ENCODE peak calls at places on chromosomes 5 and 9, in nine cellular contexts. J is T-helper 9 cell; Q is natural killer cell treated with Interleukin-12 subunit alpha and Interleukin-12 subunit beta and Interleukin-15 and Interleukin-18, amount 100 ng/mL, for 72 hours; R is RPMI7951; M is mesothelial cell of epicardium; I is chondrocyte; F is activated naive CD8-positive, alpha-beta T cell treated with anti-CD3 and anti-CD28 coated beads, Interleukin-2, amount 50 U/mL, for 24 hours; S is AG04449; D is stimulated activated CD4-positive, alpha-beta T cell treated with anti-CD3 and anti-CD28 coated beads, Interleukin-2, amount 100 ng/mL, for 24 hours. P is an unnamed sample.

GRCh38 chr5:31232273-31232888 is 38.9 kb downstream of the CDH6 start:
- DNase-seq in I (no peak), Q (no peak), R (peak), D (no peak), F (no peak), M (no peak), J (no peak), S (peak), P (no peak)

GRCh38 chr9:76599970-76600369 is 141.0 kb downstream of the GCNT1 start:
- DNase-seq in D (no peak), M (no peak), I (no peak), J (no peak), S (no peak), Q (no peak), R (no peak), F (no peak), P (no peak)

GRCh38 chr9:28396058-28396457 is 822.8 kb upstream of the C9orf72 start:
- DNase-seq in D (no peak), S (no peak), I (no peak), M (no peak), F (no peak), R (no peak), J (no peak), Q (no peak), P (no peak)

GRCh38 chr5:30878751-30879150 is 314.7 kb upstream of the CDH6 start:
- DNase-seq in F (no peak), Q (no peak), I (no peak), S (no peak), J (no peak), D (no peak), R (no peak), M (no peak), P (no peak)

GRCh38 chr5:113005454-113005853 is 28.9 kb downstream of the DCP2 start:
- DNase-seq in F (no peak), D (no peak), I (no peak), J (no peak), R (no peak), Q (no peak), M (no peak), S (no peak), P (no peak)

GRCh38 chr5:128630078-128630575 is 92.1 kb upstream of the FBN2 start:
- DNase-seq in I (no peak), D (no peak), S (no peak), Q (no peak), J (no peak), F (no peak), R (no peak), M (no peak), P (no peak)

GRCh38 chr9:129077236-129077635 is 3.7 kb upstream of the DOLPP1 start:
- DNase-seq in S (no peak), J (no peak), I (no peak), F (no peak), Q (no peak), M (no peak), R (no peak), D (no peak), P (no peak)

GRCh38 chr5:35859101-35859661 is 2.5 kb downstream of the IL7R start:
- DNase-seq in Q (no peak), F (no peak), S (no peak), M (no peak), D (no peak), J (no peak), R (peak), I (no peak), P (peak)

GRCh38 chr5:104914536-104915070 is 1352.0 kb upstream of the NUDT12 start:
- DNase-seq in S (no peak), D (no peak), Q (no peak), R (no peak), M (no peak), I (no peak), F (no peak), J (no peak), P (no peak)

GRCh38 chr5:56172225-56172624 is 60.9 kb downstream of the ANKRD55 start:
- DNase-seq in D (no peak), F (no peak), I (no peak), M (no peak), S (peak), Q (no peak), R (no peak), J (no peak), P (no peak)

GRCh38 chr9:110996436-110997224 is 41.6 kb downstream of the LPAR1 start:
- DNase-seq in I (no peak), D (no peak), F (no peak), R (peak), J (no peak), Q (no peak), S (peak), M (no peak), P (no peak)

GRCh38 chr5:61023131-61023530 is 78.1 kb downstream of the NDUFAF2 start:
- DNase-seq in D (no peak), F (no peak), J (no peak), I (no peak), M (no peak), S (peak), R (peak), Q (no peak), P (no peak)

GRCh38 chr5:131277875-131278795 is 14.3 kb downstream of the CDC42SE2 start:
- DNase-seq in D (no peak), M (no peak), F (no peak), R (peak), I (no peak), J (no peak), Q (no peak), S (no peak), P (no peak)

GRCh38 chr5:154352960-154353548 is 92.7 kb upstream of the SAP30L start:
- DNase-seq in J (no peak), D (no peak), Q (no peak), F (no peak), I (no peak), S (no peak), R (no peak), M (no peak), P (no peak)

GRCh38 chr5:53095931-53096525 is 13.5 kb downstream of the MOCS2 start:
- DNase-seq in S (no peak), F (peak), M (peak), R (peak), J (peak), D (peak), I (no peak), Q (peak), P (peak)

GRCh38 chr5:158770506-158770905 is 329.2 kb downstream of the EBF1 start:
- DNase-seq in J (no peak), M (no peak), D (no peak), R (no peak), Q (no peak), F (no peak), I (no peak), S (no peak), P (no peak)

GRCh38 chr5:77129386-77129785 is 42.3 kb upstream of the ZBED3 start:
- DNase-seq in S (no peak), Q (no peak), J (no peak), R (peak), F (peak), I (no peak), M (peak), D (peak), P (no peak)

GRCh38 chr5:132422720-132423442 is 53.4 kb downstream of the SLC22A5 start:
- DNase-seq in S (no peak), F (no peak), Q (no peak), M (no peak), J (no peak), I (no peak), D (no peak), R (peak), P (no peak)

GRCh38 chr5:134101686-134102439 is 12.6 kb upstream of the TCF7 start:
- DNase-seq in J (peak), Q (peak), M (peak), S (no peak), I (no peak), R (peak), F (peak), D (peak), P (peak)

GRCh38 chr5:93599427-93600146 is 16.6 kb downstream of the NR2F1 start:
- DNase-seq in J (no peak), F (no peak), I (peak), M (peak), S (no peak), R (no peak), D (no peak), Q (no peak), P (no peak)

GRCh38 chr5:78359831-78360673 is at the start of gene SCAMP1:
- DNase-seq in J (peak), M (peak), D (peak), F (peak), S (no peak), I (peak), R (peak), Q (peak), P (peak)

GRCh38 chr9:98551511-98552286 is 157.0 kb downstream of the GABBR2 start:
- DNase-seq in I (no peak), M (no peak), D (no peak), Q (no peak), R (peak), F (no peak), J (no peak), S (peak), P (no peak)

GRCh38 chr5:157431544-157432200 is 28.3 kb upstream of the NIPAL4 start:
- DNase-seq in M (no peak), I (no peak), R (peak), F (peak), D (peak), Q (no peak), S (peak), J (no peak), P (no peak)

GRCh38 chr9:85522459-85523092 is 219.2 kb downstream of the AGTPBP1 start:
- DNase-seq in J (no peak), I (no peak), D (peak), M (peak), R (peak), Q (peak), F (peak), S (no peak), P (no peak)

GRCh38 chr9:20722221-20722620 is 38.2 kb downstream of the FOCAD start:
- DNase-seq in M (no peak), D (no peak), I (no peak), J (no peak), R (no peak), Q (no peak), S (no peak), F (no peak), P (no peak)

GRCh38 chr9:106878943-106879916 is 16.3 kb downstream of the ZNF462 start:
- DNase-seq in M (peak), J (no peak), F (no peak), R (peak), D (no peak), I (no peak), Q (no peak), S (peak), P (no peak)

GRCh38 chr5:161302557-161302956 is 244.0 kb downstream of the GABRB2 start:
- DNase-seq in M (no peak), I (no peak), F (no peak), J (no peak), Q (no peak), D (no peak), R (no peak), S (no peak), P (no peak)

GRCh38 chr5:91206734-91207133 is 176.4 kb downstream of the ARRDC3 start:
- DNase-seq in D (no peak), F (no peak), M (no peak), Q (no peak), I (no peak), R (peak), S (no peak), J (no peak), P (no peak)

GRCh38 chr9:91187965-91188344 is 173.8 kb downstream of the AUH start:
- DNase-seq in Q (no peak), I (no peak), S (no peak), J (no peak), F (no peak), R (peak), D (no peak), M (no peak), P (no peak)

GRCh38 chr5:14705556-14705955 is 41.0 kb downstream of the OTULIN start:
- DNase-seq in M (no peak), D (no peak), S (no peak), R (no peak), J (no peak), F (no peak), Q (no peak), I (no peak), P (no peak)

GRCh38 chr9:104900871-104901270 is 27.1 kb downstream of the ABCA1 start:
- DNase-seq in F (no peak), D (no peak), I (no peak), M (no peak), J (no peak), S (no peak), R (peak), Q (peak), P (no peak)

GRCh38 chr5:136981936-136982335 is 517.2 kb downstream of the SPOCK1 start:
- DNase-seq in Q (no peak), S (no peak), R (no peak), D (no peak), J (no peak), M (no peak), F (no peak), I (no peak), P (no peak)

GRCh38 chr5:172904643-172905345 is 54.4 kb upstream of the RPL26L1 start:
- DNase-seq in I (no peak), R (peak), J (no peak), M (peak), S (peak), D (no peak), Q (no peak), F (no peak), P (no peak)

GRCh38 chr5:93611900-93612898 is 29.2 kb downstream of the NR2F1 start:
- DNase-seq in M (no peak), D (no peak), J (no peak), F (no peak), R (peak), I (no peak), S (no peak), Q (no peak), P (no peak)